ENCODE peak calls at places on chromosomes 4 and X, in four cellular contexts. G, B, V and U are unnamed samples.

GRCh38 chrX:74535633-74536141 is 78.7 kb downstream of the RLIM start:
- DNase-seq in G (peak; percentile 67), B (peak; percentile 68), V (peak; percentile 29), U (peak; percentile 84)

GRCh38 chr4:54567327-54567726 is 90.4 kb upstream of the KIT start:
- DNase-seq in G (no peak), B (no peak), V (no peak), U (no peak)

GRCh38 chr4:109701566-109702399 is 1.5 kb downstream of the CASP6 start:
- DNase-seq in G (peak; percentile 8), B (peak; percentile 9), V (no peak), U (peak; percentile 68)

GRCh38 chr4:81021526-81021944 is 9.0 kb upstream of the BMP3 start:
- DNase-seq in G (no peak), B (peak; percentile 4), V (no peak), U (no peak)

GRCh38 chr4:83237591-83237990 is 47.0 kb downstream of the COQ2 start:
- DNase-seq in G (no peak), B (no peak), V (no peak), U (no peak)

GRCh38 chr4:27921236-27921635 is 1060.6 kb downstream of the STIM2 start:
- DNase-seq in G (peak; percentile 2), B (peak; percentile 3), V (no peak), U (no peak)

GRCh38 chr4:123667496-123667895 is 270.9 kb downstream of the SPRY1 start:
- DNase-seq in G (peak; percentile 78), B (peak; percentile 87), V (no peak), U (no peak)

GRCh38 chrX:38102240-38102639 is 95.9 kb downstream of the SYTL5 start:
- DNase-seq in G (no peak), B (no peak), V (no peak), U (no peak)

GRCh38 chr4:73485085-73485484 is 3.5 kb downstream of the AFM start:
- DNase-seq in G (no peak), B (no peak), V (no peak), U (no peak)

GRCh38 chrX:10525381-10525780 is 95.0 kb downstream of the MID1 start:
- DNase-seq in G (no peak), B (no peak), V (no peak), U (no peak)

GRCh38 chrX:27186671-27187070 is 276.5 kb downstream of the PPP4R3C start:
- DNase-seq in G (peak; percentile 38), B (peak; percentile 34), V (no peak), U (peak; percentile 50)

GRCh38 chr4:8192748-8193738 is 6.0 kb upstream of the SH3TC1 start:
- DNase-seq in G (peak; percentile 48), B (no peak), V (peak; percentile 30), U (peak; percentile 91)

GRCh38 chr4:148834804-148835598 is 392.8 kb upstream of the NR3C2 start:
- DNase-seq in G (peak; percentile 23), B (peak; percentile 40), V (no peak), U (no peak)

GRCh38 chrX:50903387-50904027 is 7.0 kb upstream of the BMP15 start:
- DNase-seq in G (peak; percentile 7), B (peak; percentile 20), V (no peak), U (no peak)

GRCh38 chr4:165398570-165398969 is 19.8 kb downstream of the CPE start:
- DNase-seq in G (peak; percentile 25), B (peak; percentile 12), V (no peak), U (no peak)

GRCh38 chrX:151753313-151754041 is 18.9 kb downstream of the CNGA2 start:
- DNase-seq in G (peak; percentile 68), B (peak; percentile 41), V (no peak), U (peak; percentile 52)
- TF ChIP-seq CTCF in G (peak; percentile 87), B (peak; percentile 71), V (no peak), U (no peak)

DNA sequence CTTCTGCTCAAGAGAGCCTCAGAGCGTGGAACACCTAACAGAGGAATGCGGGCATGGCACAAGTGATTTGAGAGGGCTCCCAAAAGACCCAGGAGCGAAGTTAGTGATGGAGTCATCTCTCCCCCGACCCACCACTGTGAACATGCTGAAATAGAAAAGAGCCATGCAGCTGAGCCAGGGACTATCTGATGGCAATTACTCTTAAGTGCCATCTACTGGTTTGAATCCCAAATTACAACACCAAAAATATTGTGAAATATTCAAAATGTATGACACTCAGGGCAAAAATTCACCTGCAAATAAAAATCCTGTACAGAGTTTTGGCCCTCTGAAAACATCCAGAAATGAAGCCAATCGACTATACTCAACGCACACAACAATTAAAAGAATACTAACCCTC is 2038.9 kb upstream of the ADGRL3 start:
- DNase-seq in G (no peak), B (no peak), V (no peak), U (no peak)
- TF ChIP-seq CTCF in G (no peak), B (no peak), V (no peak), U (no peak)

GRCh38 chrX:47632664-47633063 is 2.9 kb upstream of the CFP start:
- DNase-seq in G (no peak), B (no peak), V (no peak), U (no peak)

GRCh38 chrX:47631676-47632075 is 1.9 kb upstream of the CFP start:
- DNase-seq in G (no peak), B (no peak), V (no peak), U (no peak)

GRCh38 chrX:47629419-47630210 is at the start of gene CFP:
- DNase-seq in G (no peak), B (no peak), V (no peak), U (no peak)

GRCh38 chrX:47625365-47625764 is 4.4 kb downstream of the CFP start:
- DNase-seq in G (no peak), B (no peak), V (no peak), U (no peak)

GRCh38 chrX:47628980-47629379 is 750 bp downstream of the CFP start:
- DNase-seq in G (no peak), B (no peak), V (no peak), U (no peak)
- TF ChIP-seq CTCF in G (no peak), B (no peak), V (no peak), U (no peak)

GRCh38 chr4:56626963-56627362 is 54.1 kb downstream of the HOPX start:
- DNase-seq in G (no peak), B (no peak), V (no peak), U (no peak)
- TF ChIP-seq CTCF in G (no peak), B (no peak), V (no peak), U (no peak)